ENCODE peak calls at places on chromosomes 1 and 21, in eight cellular contexts. One of them, this sample, is unnamed.

GRCh38 chr1:161216945-161217712 is 2.0 kb downstream of the FCER1G start:
- DNase-seq in GM23248: peak
- DNase-seq in PC-3: no peak
- DNase-seq in endothelial cell of umbilical vein: no peak
- DNase-seq in K562: no peak
- DNase-seq in GM23338: no peak
- DNase-seq in PC-9: no peak
- DNase-seq in mammary epithelial cell: no peak
- DNase-seq in this sample: no peak

GRCh38 chr1:11787251-11787803 is 18.4 kb downstream of the MTHFR start:
- DNase-seq in PC-9: no peak
- DNase-seq in endothelial cell of umbilical vein: peak
- DNase-seq in mammary epithelial cell: peak
- DNase-seq in GM23338: peak
- DNase-seq in GM23248: peak
- DNase-seq in K562: no peak
- DNase-seq in PC-3: peak
- DNase-seq in this sample: no peak

GRCh38 chr1:202723708-202724107 is 13.5 kb upstream of the SYT2 start:
- DNase-seq in PC-3: no peak
- DNase-seq in PC-9: no peak
- DNase-seq in GM23338: no peak
- DNase-seq in K562: no peak
- DNase-seq in endothelial cell of umbilical vein: no peak
- DNase-seq in mammary epithelial cell: no peak
- DNase-seq in GM23248: no peak
- DNase-seq in this sample: no peak

GRCh38 chr1:7366286-7366954 is 404.7 kb upstream of the VAMP3 start:
- DNase-seq in K562: no peak
- DNase-seq in PC-3: no peak
- DNase-seq in GM23338: no peak
- DNase-seq in GM23248: no peak
- DNase-seq in endothelial cell of umbilical vein: no peak
- DNase-seq in mammary epithelial cell: no peak
- DNase-seq in PC-9: no peak
- DNase-seq in this sample: no peak

GRCh38 chr1:85343612-85344255 is 67.3 kb upstream of the BCL10 start:
- DNase-seq in GM23338: peak
- DNase-seq in mammary epithelial cell: peak
- DNase-seq in endothelial cell of umbilical vein: peak
- DNase-seq in K562: no peak
- DNase-seq in PC-9: peak
- DNase-seq in PC-3: peak
- DNase-seq in GM23248: peak
- DNase-seq in this sample: peak

GRCh38 chr1:28640766-28641165 is 2.1 kb downstream of the TAF12 start:
- DNase-seq in PC-3: peak
- DNase-seq in endothelial cell of umbilical vein: peak
- DNase-seq in mammary epithelial cell: peak
- DNase-seq in PC-9: no peak
- DNase-seq in K562: no peak
- DNase-seq in GM23338: peak
- DNase-seq in GM23248: peak
- DNase-seq in this sample: no peak

GRCh38 chr1:221840511-221841243 is 98.8 kb upstream of the DUSP10 start:
- DNase-seq in mammary epithelial cell: no peak
- DNase-seq in GM23248: peak
- DNase-seq in PC-9: no peak
- DNase-seq in K562: no peak
- DNase-seq in GM23338: no peak
- DNase-seq in endothelial cell of umbilical vein: no peak
- DNase-seq in PC-3: no peak
- DNase-seq in this sample: no peak

GRCh38 chr1:56304975-56305374 is 274.4 kb downstream of the PLPP3 start:
- DNase-seq in GM23338: no peak
- DNase-seq in endothelial cell of umbilical vein: no peak
- DNase-seq in PC-3: no peak
- DNase-seq in PC-9: no peak
- DNase-seq in K562: no peak
- DNase-seq in mammary epithelial cell: no peak
- DNase-seq in GM23248: no peak
- DNase-seq in this sample: no peak

GRCh38 chr21:33313183-33313582 is 11.6 kb upstream of the IFNAR1 start:
- DNase-seq in K562: no peak
- DNase-seq in PC-9: no peak
- DNase-seq in mammary epithelial cell: no peak
- DNase-seq in PC-3: no peak
- DNase-seq in GM23338: no peak
- DNase-seq in endothelial cell of umbilical vein: no peak
- DNase-seq in GM23248: no peak
- DNase-seq in this sample: no peak

GRCh38 chr1:159867322-159868064 is 5.0 kb upstream of the VSIG8 start:
- DNase-seq in GM23248: peak
- DNase-seq in endothelial cell of umbilical vein: peak
- DNase-seq in GM23338: peak
- DNase-seq in PC-3: no peak
- DNase-seq in mammary epithelial cell: no peak
- DNase-seq in K562: no peak
- DNase-seq in PC-9: no peak
- DNase-seq in this sample: no peak

GRCh38 chr1:212302745-212303383 is 17.7 kb downstream of the PPP2R5A start:
- DNase-seq in GM23338: no peak
- DNase-seq in PC-9: no peak
- DNase-seq in GM23248: peak
- DNase-seq in mammary epithelial cell: no peak
- DNase-seq in PC-3: no peak
- DNase-seq in K562: no peak
- DNase-seq in endothelial cell of umbilical vein: no peak
- DNase-seq in this sample: no peak

GRCh38 chr1:155305881-155306391 is 2.7 kb upstream of the FDPS start:
- DNase-seq in endothelial cell of umbilical vein: no peak
- DNase-seq in K562: no peak
- DNase-seq in GM23338: no peak
- DNase-seq in PC-3: peak
- DNase-seq in mammary epithelial cell: no peak
- DNase-seq in PC-9: no peak
- DNase-seq in GM23248: peak
- DNase-seq in this sample: no peak

GRCh38 chr1:212218911-212219310 is 66.3 kb upstream of the PPP2R5A start:
- DNase-seq in PC-3: no peak
- DNase-seq in GM23338: no peak
- DNase-seq in endothelial cell of umbilical vein: no peak
- DNase-seq in K562: no peak
- DNase-seq in GM23248: peak
- DNase-seq in mammary epithelial cell: no peak
- DNase-seq in PC-9: no peak
- DNase-seq in this sample: no peak

GRCh38 chr1:205998457-205999241 is 4.5 kb downstream of the RAB7B start:
- DNase-seq in mammary epithelial cell: no peak
- DNase-seq in K562: no peak
- DNase-seq in GM23338: peak
- DNase-seq in GM23248: no peak
- DNase-seq in endothelial cell of umbilical vein: no peak
- DNase-seq in PC-9: no peak
- DNase-seq in PC-3: no peak
- DNase-seq in this sample: no peak

GRCh38 chr1:111199881-111200801 is at the start of gene DENND2D:
- DNase-seq in PC-3: peak
- DNase-seq in mammary epithelial cell: no peak
- DNase-seq in endothelial cell of umbilical vein: no peak
- DNase-seq in GM23338: no peak
- DNase-seq in K562: no peak
- DNase-seq in PC-9: peak
- DNase-seq in GM23248: no peak
- DNase-seq in this sample: no peak

GRCh38 chr1:162726539-162726938 is 64.0 kb upstream of the HSD17B7 start:
- DNase-seq in K562: no peak
- DNase-seq in GM23338: no peak
- DNase-seq in GM23248: no peak
- DNase-seq in mammary epithelial cell: no peak
- DNase-seq in endothelial cell of umbilical vein: no peak
- DNase-seq in PC-9: no peak
- DNase-seq in PC-3: no peak
- DNase-seq in this sample: peak

GRCh38 chr1:232704694-232705680 is 75.1 kb upstream of the SIPA1L2 start:
- DNase-seq in PC-9: peak
- DNase-seq in K562: no peak
- DNase-seq in GM23248: peak
- DNase-seq in GM23338: no peak
- DNase-seq in mammary epithelial cell: peak
- DNase-seq in PC-3: peak
- DNase-seq in endothelial cell of umbilical vein: peak
- DNase-seq in this sample: peak

GRCh38 chr1:204400893-204401510 is 10.6 kb downstream of the PPP1R15B start:
- DNase-seq in GM23338: no peak
- DNase-seq in endothelial cell of umbilical vein: no peak
- DNase-seq in K562: peak
- DNase-seq in mammary epithelial cell: no peak
- DNase-seq in GM23248: no peak
- DNase-seq in PC-9: no peak
- DNase-seq in PC-3: no peak
- DNase-seq in this sample: no peak

GRCh38 chr1:75316230-75316629 is 182.0 kb downstream of the LHX8 start:
- DNase-seq in GM23248: no peak
- DNase-seq in mammary epithelial cell: no peak
- DNase-seq in GM23338: no peak
- DNase-seq in PC-3: no peak
- DNase-seq in PC-9: no peak
- DNase-seq in K562: no peak
- DNase-seq in endothelial cell of umbilical vein: no peak
- DNase-seq in this sample: no peak

GRCh38 chr1:75317976-75318375 is 183.8 kb downstream of the LHX8 start:
- DNase-seq in GM23338: no peak
- DNase-seq in PC-3: no peak
- DNase-seq in K562: no peak
- DNase-seq in mammary epithelial cell: no peak
- DNase-seq in endothelial cell of umbilical vein: no peak
- DNase-seq in PC-9: no peak
- DNase-seq in GM23248: no peak
- DNase-seq in this sample: no peak
- H3K4me3 ChIP-seq in GM23338: no peak
- H3K4me3 ChIP-seq in PC-3: no peak
- H3K4me3 ChIP-seq in K562: no peak
- H3K4me3 ChIP-seq in mammary epithelial cell: no peak
- H3K4me3 ChIP-seq in endothelial cell of umbilical vein: no peak
- H3K4me3 ChIP-seq in PC-9: no peak
- H3K4me3 ChIP-seq in GM23248: no peak
- H3K4me3 ChIP-seq in this sample: no peak

GRCh38 chr1:52834798-52835197 is 7.8 kb upstream of the ZYG11A start:
- DNase-seq in GM23248: no peak
- DNase-seq in PC-3: no peak
- DNase-seq in GM23338: no peak
- DNase-seq in K562: no peak
- DNase-seq in PC-9: no peak
- DNase-seq in mammary epithelial cell: no peak
- DNase-seq in endothelial cell of umbilical vein: no peak
- DNase-seq in this sample: no peak
- H3K27ac ChIP-seq in GM23248: no peak
- H3K27ac ChIP-seq in PC-3: no peak
- H3K27ac ChIP-seq in GM23338: no peak
- H3K27ac ChIP-seq in K562: peak
- H3K27ac ChIP-seq in PC-9: no peak
- H3K27ac ChIP-seq in mammary epithelial cell: no peak
- H3K27ac ChIP-seq in endothelial cell of umbilical vein: no peak
- H3K27ac ChIP-seq in this sample: no peak

GRCh38 chr21:45391743-45392079 is 13.3 kb upstream of the COL18A1 start:
- DNase-seq in GM23338: no peak
- DNase-seq in PC-9: no peak
- DNase-seq in GM23248: no peak
- DNase-seq in mammary epithelial cell: no peak
- DNase-seq in K562: no peak
- DNase-seq in endothelial cell of umbilical vein: no peak
- DNase-seq in PC-3: no peak
- DNase-seq in this sample: no peak

GRCh38 chr21:45393021-45393420 is 11.9 kb upstream of the COL18A1 start:
- DNase-seq in GM23338: no peak
- DNase-seq in GM23248: no peak
- DNase-seq in mammary epithelial cell: no peak
- DNase-seq in endothelial cell of umbilical vein: no peak
- DNase-seq in PC-9: no peak
- DNase-seq in PC-3: no peak
- DNase-seq in K562: no peak
- DNase-seq in this sample: no peak

GRCh38 chr21:45392206-45392971 is 12.6 kb upstream of the COL18A1 start:
- DNase-seq in endothelial cell of umbilical vein: no peak
- DNase-seq in mammary epithelial cell: no peak
- DNase-seq in K562: no peak
- DNase-seq in GM23338: no peak
- DNase-seq in PC-9: no peak
- DNase-seq in PC-3: no peak
- DNase-seq in GM23248: no peak
- DNase-seq in this sample: no peak

GRCh38 chr21:45396620-45396995 is 8.4 kb upstream of the COL18A1 start:
- DNase-seq in GM23338: no peak
- DNase-seq in PC-9: no peak
- DNase-seq in K562: no peak
- DNase-seq in endothelial cell of umbilical vein: no peak
- DNase-seq in PC-3: no peak
- DNase-seq in GM23248: no peak
- DNase-seq in mammary epithelial cell: no peak
- DNase-seq in this sample: no peak

GRCh38 chr21:45393833-45394638 is 10.9 kb upstream of the COL18A1 start:
- DNase-seq in GM23338: no peak
- DNase-seq in PC-3: no peak
- DNase-seq in GM23248: no peak
- DNase-seq in endothelial cell of umbilical vein: no peak
- DNase-seq in mammary epithelial cell: no peak
- DNase-seq in PC-9: no peak
- DNase-seq in K562: no peak
- DNase-seq in this sample: no peak
- TF ChIP-seq EZH2 in GM23338: no peak
- TF ChIP-seq EZH2 in PC-3: no peak
- TF ChIP-seq EZH2 in GM23248: no peak
- TF ChIP-seq EZH2 in endothelial cell of umbilical vein: no peak
- TF ChIP-seq EZH2 in mammary epithelial cell: no peak
- TF ChIP-seq EZH2 in PC-9: no peak
- TF ChIP-seq EZH2 in K562: peak
- TF ChIP-seq EZH2 in this sample: no peak

GRCh38 chr1:35576061-35576765 is 3.1 kb downstream of the TFAP2E start:
- DNase-seq in PC-9: no peak
- DNase-seq in mammary epithelial cell: no peak
- DNase-seq in endothelial cell of umbilical vein: no peak
- DNase-seq in K562: no peak
- DNase-seq in PC-3: no peak
- DNase-seq in GM23338: peak
- DNase-seq in GM23248: peak
- DNase-seq in this sample: no peak
- H3K4me3 ChIP-seq in PC-9: no peak
- H3K4me3 ChIP-seq in mammary epithelial cell: no peak
- H3K4me3 ChIP-seq in endothelial cell of umbilical vein: no peak
- H3K4me3 ChIP-seq in K562: no peak
- H3K4me3 ChIP-seq in PC-3: no peak
- H3K4me3 ChIP-seq in GM23338: peak
- H3K4me3 ChIP-seq in GM23248: no peak
- H3K4me3 ChIP-seq in this sample: no peak

GRCh38 chr1:244409648-244410164 is 42.0 kb downstream of the ADSS2 start:
- DNase-seq in mammary epithelial cell: no peak
- DNase-seq in GM23338: no peak
- DNase-seq in PC-9: no peak
- DNase-seq in GM23248: no peak
- DNase-seq in K562: no peak
- DNase-seq in endothelial cell of umbilical vein: no peak
- DNase-seq in PC-3: no peak
- DNase-seq in this sample: no peak
- H3K27ac ChIP-seq in mammary epithelial cell: no peak
- H3K27ac ChIP-seq in GM23338: no peak
- H3K27ac ChIP-seq in PC-9: no peak
- H3K27ac ChIP-seq in GM23248: no peak
- H3K27ac ChIP-seq in K562: no peak
- H3K27ac ChIP-seq in endothelial cell of umbilical vein: no peak
- H3K27ac ChIP-seq in PC-3: no peak
- H3K27ac ChIP-seq in this sample: no peak

GRCh38 chr1:31771891-31772668 is 7.9 kb upstream of the ADGRB2 start:
- DNase-seq in endothelial cell of umbilical vein: no peak
- DNase-seq in PC-9: no peak
- DNase-seq in GM23248: peak
- DNase-seq in PC-3: peak
- DNase-seq in mammary epithelial cell: peak
- DNase-seq in GM23338: no peak
- DNase-seq in K562: no peak
- DNase-seq in this sample: no peak
- TF ChIP-seq EZH2 in endothelial cell of umbilical vein: peak
- TF ChIP-seq EZH2 in PC-9: no peak
- TF ChIP-seq EZH2 in GM23248: peak
- TF ChIP-seq EZH2 in PC-3: no peak
- TF ChIP-seq EZH2 in mammary epithelial cell: no peak
- TF ChIP-seq EZH2 in GM23338: peak
- TF ChIP-seq EZH2 in K562: no peak
- TF ChIP-seq EZH2 in this sample: peak